ENCODE peak calls at places on chromosomes 3 and 15, in eight cellular contexts. One of them, this sample, is unnamed.

GRCh38 chr15:70111203-70112017 is 13.7 kb upstream of the TLE3 start:
- DNase-seq in epithelial cell of proximal tubule: no peak
- DNase-seq in ovary: peak; percentile 89
- DNase-seq in glutamatergic neuron: peak; percentile 85
- DNase-seq in IMR-90: peak; percentile 73
- DNase-seq in bronchial epithelial cell: no peak
- DNase-seq in nephron progenitor cell: peak; percentile 82
- DNase-seq in psoas muscle: peak; percentile 76
- DNase-seq in this sample: no peak

GRCh38 chr3:16301490-16301889 is 36.5 kb downstream of the OXNAD1 start:
- DNase-seq in epithelial cell of proximal tubule: no peak
- DNase-seq in ovary: no peak
- DNase-seq in glutamatergic neuron: no peak
- DNase-seq in IMR-90: no peak
- DNase-seq in bronchial epithelial cell: no peak
- DNase-seq in nephron progenitor cell: no peak
- DNase-seq in psoas muscle: no peak
- DNase-seq in this sample: no peak

GRCh38 chr3:55884491-55885285 is 397.6 kb upstream of the WNT5A start:
- DNase-seq in epithelial cell of proximal tubule: no peak
- DNase-seq in ovary: no peak
- DNase-seq in glutamatergic neuron: no peak
- DNase-seq in IMR-90: peak; percentile 7
- DNase-seq in bronchial epithelial cell: peak; percentile 84
- DNase-seq in nephron progenitor cell: no peak
- DNase-seq in psoas muscle: no peak
- DNase-seq in this sample: no peak

GRCh38 chr3:50184242-50184978 is 7.0 kb upstream of the GNAT1 start:
- DNase-seq in epithelial cell of proximal tubule: no peak
- DNase-seq in ovary: no peak
- DNase-seq in glutamatergic neuron: no peak
- DNase-seq in IMR-90: no peak
- DNase-seq in bronchial epithelial cell: no peak
- DNase-seq in nephron progenitor cell: no peak
- DNase-seq in psoas muscle: no peak
- DNase-seq in this sample: no peak

GRCh38 chr3:173583496-173583895 is 186.0 kb downstream of the NLGN1 start:
- DNase-seq in epithelial cell of proximal tubule: no peak
- DNase-seq in ovary: no peak
- DNase-seq in glutamatergic neuron: no peak
- DNase-seq in IMR-90: no peak
- DNase-seq in bronchial epithelial cell: no peak
- DNase-seq in nephron progenitor cell: no peak
- DNase-seq in psoas muscle: no peak
- DNase-seq in this sample: no peak

GRCh38 chr3:67601385-67601784 is 53.0 kb downstream of the SUCLG2 start:
- DNase-seq in epithelial cell of proximal tubule: no peak
- DNase-seq in ovary: no peak
- DNase-seq in glutamatergic neuron: no peak
- DNase-seq in IMR-90: no peak
- DNase-seq in bronchial epithelial cell: no peak
- DNase-seq in nephron progenitor cell: no peak
- DNase-seq in psoas muscle: no peak
- DNase-seq in this sample: no peak

GRCh38 chr3:185630182-185630622 is 44.1 kb downstream of the SENP2 start:
- DNase-seq in epithelial cell of proximal tubule: no peak
- DNase-seq in ovary: peak; percentile 48
- DNase-seq in glutamatergic neuron: no peak
- DNase-seq in IMR-90: peak; percentile 53
- DNase-seq in bronchial epithelial cell: peak; percentile 34
- DNase-seq in nephron progenitor cell: no peak
- DNase-seq in psoas muscle: peak; percentile 68
- DNase-seq in this sample: no peak

GRCh38 chr3:56776551-56776950 is 25.2 kb downstream of the ARHGEF3 start:
- DNase-seq in epithelial cell of proximal tubule: no peak
- DNase-seq in ovary: no peak
- DNase-seq in glutamatergic neuron: no peak
- DNase-seq in IMR-90: no peak
- DNase-seq in bronchial epithelial cell: no peak
- DNase-seq in nephron progenitor cell: no peak
- DNase-seq in psoas muscle: no peak
- DNase-seq in this sample: no peak

GRCh38 chr15:99264125-99264524 is 12.8 kb downstream of the LRRC28 start:
- DNase-seq in epithelial cell of proximal tubule: no peak
- DNase-seq in ovary: no peak
- DNase-seq in glutamatergic neuron: no peak
- DNase-seq in IMR-90: no peak
- DNase-seq in bronchial epithelial cell: peak; percentile 88
- DNase-seq in nephron progenitor cell: no peak
- DNase-seq in psoas muscle: no peak
- DNase-seq in this sample: no peak

GRCh38 chr3:128374746-128375445 is 91.8 kb downstream of the DNAJB8 start:
- DNase-seq in epithelial cell of proximal tubule: no peak
- DNase-seq in ovary: no peak
- DNase-seq in glutamatergic neuron: no peak
- DNase-seq in IMR-90: no peak
- DNase-seq in bronchial epithelial cell: no peak
- DNase-seq in nephron progenitor cell: no peak
- DNase-seq in psoas muscle: no peak
- DNase-seq in this sample: no peak

GRCh38 chr3:15450611-15451467 is 23.4 kb downstream of the EAF1 start:
- DNase-seq in epithelial cell of proximal tubule: no peak
- DNase-seq in ovary: no peak
- DNase-seq in glutamatergic neuron: no peak
- DNase-seq in IMR-90: no peak
- DNase-seq in bronchial epithelial cell: no peak
- DNase-seq in nephron progenitor cell: no peak
- DNase-seq in psoas muscle: no peak
- DNase-seq in this sample: no peak

GRCh38 chr15:57857871-57858270 is 151.4 kb downstream of the POLR2M start:
- DNase-seq in epithelial cell of proximal tubule: no peak
- DNase-seq in ovary: no peak
- DNase-seq in glutamatergic neuron: no peak
- DNase-seq in IMR-90: no peak
- DNase-seq in bronchial epithelial cell: no peak
- DNase-seq in nephron progenitor cell: no peak
- DNase-seq in psoas muscle: no peak
- DNase-seq in this sample: no peak

GRCh38 chr3:166013073-166013679 is 176.0 kb upstream of the BCHE start:
- DNase-seq in epithelial cell of proximal tubule: peak; percentile 10
- DNase-seq in ovary: no peak
- DNase-seq in glutamatergic neuron: no peak
- DNase-seq in IMR-90: peak; percentile 37
- DNase-seq in bronchial epithelial cell: peak; percentile 58
- DNase-seq in nephron progenitor cell: peak; percentile 16
- DNase-seq in psoas muscle: no peak
- DNase-seq in this sample: no peak
- TF ChIP-seq CTCF in epithelial cell of proximal tubule: peak; percentile 58
- TF ChIP-seq CTCF in ovary: no peak
- TF ChIP-seq CTCF in glutamatergic neuron: peak; percentile 79
- TF ChIP-seq CTCF in IMR-90: peak; percentile 54
- TF ChIP-seq CTCF in bronchial epithelial cell: no peak
- TF ChIP-seq CTCF in nephron progenitor cell: peak; percentile 62
- TF ChIP-seq CTCF in psoas muscle: peak; percentile 11
- TF ChIP-seq CTCF in this sample: no peak

GRCh38 chr3:129820587-129820986 is 72.9 kb downstream of the TMCC1 start:
- DNase-seq in epithelial cell of proximal tubule: no peak
- DNase-seq in ovary: no peak
- DNase-seq in glutamatergic neuron: no peak
- DNase-seq in IMR-90: no peak
- DNase-seq in bronchial epithelial cell: no peak
- DNase-seq in nephron progenitor cell: no peak
- DNase-seq in psoas muscle: no peak
- DNase-seq in this sample: no peak

GRCh38 chr3:129827765-129828164 is 65.7 kb downstream of the TMCC1 start:
- DNase-seq in epithelial cell of proximal tubule: no peak
- DNase-seq in ovary: no peak
- DNase-seq in glutamatergic neuron: no peak
- DNase-seq in IMR-90: no peak
- DNase-seq in bronchial epithelial cell: no peak
- DNase-seq in nephron progenitor cell: no peak
- DNase-seq in psoas muscle: no peak
- DNase-seq in this sample: peak; percentile 84

GRCh38 chr3:129822679-129823078 is 70.8 kb downstream of the TMCC1 start:
- DNase-seq in epithelial cell of proximal tubule: no peak
- DNase-seq in ovary: no peak
- DNase-seq in glutamatergic neuron: no peak
- DNase-seq in IMR-90: peak; percentile 66
- DNase-seq in bronchial epithelial cell: no peak
- DNase-seq in nephron progenitor cell: no peak
- DNase-seq in psoas muscle: no peak
- DNase-seq in this sample: no peak

GRCh38 chr3:129829640-129830039 is 63.9 kb downstream of the TMCC1 start:
- DNase-seq in epithelial cell of proximal tubule: peak; percentile 90
- DNase-seq in ovary: peak; percentile 62
- DNase-seq in glutamatergic neuron: no peak
- DNase-seq in IMR-90: peak; percentile 95
- DNase-seq in bronchial epithelial cell: peak; percentile 81
- DNase-seq in nephron progenitor cell: peak; percentile 8
- DNase-seq in psoas muscle: peak; percentile 23
- DNase-seq in this sample: no peak

DNA sequence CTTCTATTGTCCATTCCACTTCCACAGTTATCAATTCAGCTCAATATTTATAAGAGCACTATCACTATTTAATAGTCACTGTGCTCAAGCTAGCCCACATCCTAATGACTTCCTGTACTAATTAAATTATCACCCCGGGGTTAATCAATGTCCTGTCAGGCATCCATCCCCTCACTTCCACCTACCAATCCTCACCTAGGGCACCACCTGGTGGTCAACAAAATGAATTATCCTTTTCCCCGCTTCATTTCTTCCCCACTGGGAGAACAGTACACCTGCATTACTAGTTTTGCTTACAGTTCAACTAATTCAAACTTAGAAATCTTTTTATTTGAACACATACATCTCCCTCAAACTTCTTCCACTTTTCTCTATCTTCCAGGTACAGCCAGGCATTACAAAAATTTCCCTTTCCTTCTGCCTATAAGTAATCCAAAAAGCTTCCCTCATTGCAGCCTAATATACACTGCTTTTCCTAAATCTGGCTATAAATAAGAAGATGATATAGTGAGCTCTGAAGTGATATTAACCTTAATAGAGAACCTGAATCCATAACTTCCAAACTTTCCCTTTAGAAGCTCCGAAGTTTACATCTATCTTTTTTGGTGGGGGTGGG is 68.5 kb downstream of the TMCC1 start:
- DNase-seq in epithelial cell of proximal tubule: peak; percentile 38
- DNase-seq in ovary: peak; percentile 33
- DNase-seq in glutamatergic neuron: peak; percentile 40
- DNase-seq in IMR-90: peak; percentile 58
- DNase-seq in bronchial epithelial cell: peak; percentile 56
- DNase-seq in nephron progenitor cell: peak; percentile 56
- DNase-seq in psoas muscle: no peak
- DNase-seq in this sample: no peak
- TF ChIP-seq CTCF in epithelial cell of proximal tubule: peak; percentile 81
- TF ChIP-seq CTCF in ovary: peak; percentile 59
- TF ChIP-seq CTCF in glutamatergic neuron: peak; percentile 86
- TF ChIP-seq CTCF in IMR-90: peak; percentile 64
- TF ChIP-seq CTCF in bronchial epithelial cell: peak; percentile 57
- TF ChIP-seq CTCF in nephron progenitor cell: peak; percentile 73
- TF ChIP-seq CTCF in psoas muscle: peak; percentile 72
- TF ChIP-seq CTCF in this sample: peak; percentile 37

GRCh38 chr3:1613962-1614361 is 484.7 kb upstream of the CNTN4 start:
- DNase-seq in epithelial cell of proximal tubule: no peak
- DNase-seq in ovary: no peak
- DNase-seq in glutamatergic neuron: no peak
- DNase-seq in IMR-90: no peak
- DNase-seq in bronchial epithelial cell: no peak
- DNase-seq in nephron progenitor cell: no peak
- DNase-seq in psoas muscle: no peak
- DNase-seq in this sample: no peak

GRCh38 chr3:1616715-1617114 is 482.0 kb upstream of the CNTN4 start:
- DNase-seq in epithelial cell of proximal tubule: no peak
- DNase-seq in ovary: no peak
- DNase-seq in glutamatergic neuron: no peak
- DNase-seq in IMR-90: no peak
- DNase-seq in bronchial epithelial cell: no peak
- DNase-seq in nephron progenitor cell: no peak
- DNase-seq in psoas muscle: no peak
- DNase-seq in this sample: no peak

GRCh38 chr3:1609416-1609815 is 489.2 kb upstream of the CNTN4 start:
- DNase-seq in epithelial cell of proximal tubule: no peak
- DNase-seq in ovary: no peak
- DNase-seq in glutamatergic neuron: peak; percentile 55
- DNase-seq in IMR-90: no peak
- DNase-seq in bronchial epithelial cell: no peak
- DNase-seq in nephron progenitor cell: no peak
- DNase-seq in psoas muscle: no peak
- DNase-seq in this sample: no peak

GRCh38 chr3:1611824-1612223 is 486.8 kb upstream of the CNTN4 start:
- DNase-seq in epithelial cell of proximal tubule: no peak
- DNase-seq in ovary: no peak
- DNase-seq in glutamatergic neuron: no peak
- DNase-seq in IMR-90: no peak
- DNase-seq in bronchial epithelial cell: no peak
- DNase-seq in nephron progenitor cell: no peak
- DNase-seq in psoas muscle: no peak
- DNase-seq in this sample: no peak
- TF ChIP-seq CTCF in epithelial cell of proximal tubule: peak; percentile 18
- TF ChIP-seq CTCF in ovary: no peak
- TF ChIP-seq CTCF in glutamatergic neuron: no peak
- TF ChIP-seq CTCF in IMR-90: no peak
- TF ChIP-seq CTCF in bronchial epithelial cell: no peak
- TF ChIP-seq CTCF in nephron progenitor cell: no peak
- TF ChIP-seq CTCF in psoas muscle: no peak
- TF ChIP-seq CTCF in this sample: no peak

GRCh38 chr3:161100994-161101393 is 4.2 kb downstream of the B3GALNT1 start:
- DNase-seq in epithelial cell of proximal tubule: no peak
- DNase-seq in ovary: no peak
- DNase-seq in glutamatergic neuron: no peak
- DNase-seq in IMR-90: no peak
- DNase-seq in bronchial epithelial cell: no peak
- DNase-seq in nephron progenitor cell: no peak
- DNase-seq in psoas muscle: no peak
- DNase-seq in this sample: no peak

GRCh38 chr3:161101609-161102008 is 3.5 kb downstream of the B3GALNT1 start:
- DNase-seq in epithelial cell of proximal tubule: no peak
- DNase-seq in ovary: no peak
- DNase-seq in glutamatergic neuron: no peak
- DNase-seq in IMR-90: no peak
- DNase-seq in bronchial epithelial cell: no peak
- DNase-seq in nephron progenitor cell: no peak
- DNase-seq in psoas muscle: no peak
- DNase-seq in this sample: no peak

DNA sequence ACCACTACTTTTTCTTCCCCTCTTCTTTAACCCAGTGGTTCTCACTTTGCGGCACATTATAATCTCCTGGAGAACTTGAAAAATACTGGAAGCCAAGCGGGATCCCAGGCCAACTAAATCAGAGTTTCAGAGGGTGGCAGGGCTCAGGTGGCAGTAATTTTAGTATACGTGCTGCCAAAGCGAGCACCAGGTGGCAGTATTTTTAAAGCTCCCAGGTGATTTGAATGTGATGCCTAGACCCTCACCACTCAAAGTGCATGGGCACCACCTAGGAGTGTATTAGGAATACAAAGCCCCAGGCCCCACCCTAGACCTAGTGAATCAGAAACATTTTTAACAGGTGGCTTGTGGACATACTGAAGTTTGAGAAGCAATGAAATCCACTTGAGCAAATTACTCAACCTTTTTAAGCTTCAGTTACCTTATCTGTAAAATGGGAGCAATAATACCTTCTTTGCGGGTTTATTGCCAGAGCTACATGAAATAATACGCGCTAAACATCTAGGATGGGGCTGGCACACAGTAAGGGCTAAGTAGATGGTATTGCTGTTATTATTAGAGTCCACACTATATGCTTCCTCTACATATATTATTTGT is 8.3 kb downstream of the B3GALNT1 start:
- DNase-seq in epithelial cell of proximal tubule: no peak
- DNase-seq in ovary: no peak
- DNase-seq in glutamatergic neuron: no peak
- DNase-seq in IMR-90: peak; percentile 4
- DNase-seq in bronchial epithelial cell: peak; percentile 24
- DNase-seq in nephron progenitor cell: no peak
- DNase-seq in psoas muscle: no peak
- DNase-seq in this sample: no peak
- TF ChIP-seq CTCF in epithelial cell of proximal tubule: peak; percentile 69
- TF ChIP-seq CTCF in ovary: no peak
- TF ChIP-seq CTCF in glutamatergic neuron: no peak
- TF ChIP-seq CTCF in IMR-90: peak; percentile 14
- TF ChIP-seq CTCF in bronchial epithelial cell: peak; percentile 49
- TF ChIP-seq CTCF in nephron progenitor cell: no peak
- TF ChIP-seq CTCF in psoas muscle: no peak
- TF ChIP-seq CTCF in this sample: no peak

This sample was measured in spleen.